ENCODE peak calls at places on chromosomes 1 and 21, in nine cellular contexts. O is heart right ventricle; V is naive thymus-derived CD4-positive, alpha-beta T cell; J is mucosa of descending colon; L is CD8-positive, alpha-beta memory T cell; I is astrocyte of the spinal cord; W is IMR-90; T is Panc1; N is left lung. K is an unnamed sample.

GRCh38 chr1:151905070-151905442 is 4.3 kb downstream of the THEM4 start:
- DNase-seq in O (peak; percentile 18), V (peak; percentile 68), J (no peak), L (peak; percentile 32), I (no peak), W (no peak), T (no peak), N (no peak), K (peak; percentile 61)

GRCh38 chr1:205939690-205940330 is 3.4 kb downstream of the SLC26A9 start:
- DNase-seq in O (no peak), V (no peak), J (no peak), L (no peak), I (no peak), W (no peak), T (no peak), N (peak; percentile 59), K (no peak)

GRCh38 chr1:2382621-2383361 is 8.6 kb downstream of the MORN1 start:
- DNase-seq in O (peak; percentile 17), V (no peak), J (peak; percentile 64), L (no peak), I (peak; percentile 26), W (no peak), T (no peak), N (peak; percentile 30), K (no peak)

GRCh38 chr1:91622586-91622985 is 121.9 kb downstream of the CDC7 start:
- DNase-seq in O (peak; percentile 66), V (no peak), J (peak; percentile 33), L (no peak), I (peak; percentile 16), W (no peak), T (no peak), N (no peak), K (no peak)

GRCh38 chr1:184705271-184705670 is 49.4 kb downstream of the EDEM3 start:
- DNase-seq in O (no peak), V (no peak), J (no peak), L (no peak), I (no peak), W (no peak), T (no peak), N (no peak), K (no peak)

GRCh38 chr1:114088392-114089299 is 65.0 kb downstream of the SYT6 start:
- DNase-seq in O (no peak), V (no peak), J (no peak), L (no peak), I (no peak), W (no peak), T (no peak), N (no peak), K (no peak)

GRCh38 chr1:156616463-156616862 is 2.8 kb upstream of the HAPLN2 start:
- DNase-seq in O (no peak), V (no peak), J (no peak), L (no peak), I (peak; percentile 24), W (peak; percentile 45), T (no peak), N (no peak), K (no peak)

GRCh38 chr21:14259669-14260458 is 43.9 kb downstream of the RBM11 start:
- DNase-seq in O (no peak), V (peak; percentile 28), J (peak; percentile 42), L (no peak), I (peak; percentile 38), W (peak; percentile 56), T (peak; percentile 47), N (no peak), K (peak; percentile 6)

GRCh38 chr1:223853275-223853674 is 7.5 kb upstream of the TP53BP2 start:
- DNase-seq in O (no peak), V (no peak), J (no peak), L (no peak), I (no peak), W (peak; percentile 66), T (no peak), N (no peak), K (no peak)

GRCh38 chr1:208565761-208566440 is 321.7 kb upstream of the PLXNA2 start:
- DNase-seq in O (no peak), V (no peak), J (no peak), L (no peak), I (no peak), W (no peak), T (no peak), N (no peak), K (no peak)

GRCh38 chr1:25095635-25096200 is 136.6 kb downstream of the SYF2 start:
- DNase-seq in O (no peak), V (no peak), J (no peak), L (no peak), I (no peak), W (no peak), T (no peak), N (no peak), K (no peak)

GRCh38 chr1:118905671-118906070 is 82.5 kb downstream of the TBX15 start:
- DNase-seq in O (no peak), V (no peak), J (no peak), L (no peak), I (no peak), W (no peak), T (no peak), N (no peak), K (no peak)

GRCh38 chr1:156476501-156477298 is 23.9 kb downstream of the MEF2D start:
- DNase-seq in O (peak; percentile 44), V (no peak), J (no peak), L (no peak), I (peak; percentile 79), W (peak; percentile 93), T (no peak), N (no peak), K (no peak)

GRCh38 chr1:13813398-13814012 is 113.5 kb downstream of the PRDM2 start:
- DNase-seq in O (peak; percentile 49), V (peak; percentile 46), J (no peak), L (peak; percentile 45), I (no peak), W (no peak), T (no peak), N (no peak), K (peak; percentile 47)

GRCh38 chr21:31732891-31733520 is 1.1 kb upstream of the SCAF4 start:
- DNase-seq in O (no peak), V (peak; percentile 1), J (peak; percentile 44), L (peak; percentile 2), I (no peak), W (peak; percentile 35), T (no peak), N (no peak), K (no peak)

DNA sequence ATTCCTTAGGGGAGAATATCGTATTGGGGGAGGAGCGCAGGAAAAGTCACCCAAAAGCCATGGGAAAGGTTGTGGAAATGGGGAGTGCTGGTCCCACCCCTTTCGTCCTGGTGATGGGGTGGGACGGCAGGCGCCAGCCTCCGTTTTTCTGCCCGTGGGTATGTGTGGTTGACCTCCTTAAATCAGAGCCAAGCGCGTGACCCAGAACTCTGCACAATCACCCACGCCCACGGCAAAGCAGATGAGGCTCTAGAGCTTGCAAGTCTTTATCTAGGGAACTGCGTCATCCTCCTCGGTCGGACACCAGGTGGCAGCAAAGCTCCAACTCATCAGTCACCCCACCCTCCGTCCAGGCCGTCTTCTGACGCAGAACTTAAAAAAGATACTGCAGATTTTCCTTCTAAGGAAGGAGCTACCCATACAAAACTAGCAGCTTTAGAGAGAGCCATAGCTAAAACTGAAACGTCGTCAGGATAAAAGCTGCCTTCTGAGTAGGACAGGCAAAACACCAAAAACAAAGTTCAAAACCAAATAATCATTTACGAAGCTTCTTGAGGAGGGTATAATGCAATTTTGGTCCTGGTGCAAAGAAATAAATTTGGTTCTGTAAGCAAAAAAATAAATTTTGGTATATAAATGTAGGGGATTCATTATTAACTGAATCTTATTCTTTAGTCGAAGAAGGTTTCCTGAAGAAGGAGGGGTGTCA is 62.0 kb downstream of the TBX19 start:
- DNase-seq in O (peak; percentile 86), V (peak; percentile 89), J (peak; percentile 88), L (peak; percentile 81), I (peak; percentile 89), W (peak; percentile 91), T (peak; percentile 73), N (peak; percentile 90), K (peak; percentile 86)
- H3K4me3 ChIP-seq in O (no peak overlapping the region), V (peak overlapping the region; percentile 30), J (no peak overlapping the region), L (peak overlapping the region; percentile 23), I (no peak overlapping the region), W (no peak overlapping the region), T (no peak overlapping the region), N (no peak overlapping the region), K (no peak overlapping the region)

DNA sequence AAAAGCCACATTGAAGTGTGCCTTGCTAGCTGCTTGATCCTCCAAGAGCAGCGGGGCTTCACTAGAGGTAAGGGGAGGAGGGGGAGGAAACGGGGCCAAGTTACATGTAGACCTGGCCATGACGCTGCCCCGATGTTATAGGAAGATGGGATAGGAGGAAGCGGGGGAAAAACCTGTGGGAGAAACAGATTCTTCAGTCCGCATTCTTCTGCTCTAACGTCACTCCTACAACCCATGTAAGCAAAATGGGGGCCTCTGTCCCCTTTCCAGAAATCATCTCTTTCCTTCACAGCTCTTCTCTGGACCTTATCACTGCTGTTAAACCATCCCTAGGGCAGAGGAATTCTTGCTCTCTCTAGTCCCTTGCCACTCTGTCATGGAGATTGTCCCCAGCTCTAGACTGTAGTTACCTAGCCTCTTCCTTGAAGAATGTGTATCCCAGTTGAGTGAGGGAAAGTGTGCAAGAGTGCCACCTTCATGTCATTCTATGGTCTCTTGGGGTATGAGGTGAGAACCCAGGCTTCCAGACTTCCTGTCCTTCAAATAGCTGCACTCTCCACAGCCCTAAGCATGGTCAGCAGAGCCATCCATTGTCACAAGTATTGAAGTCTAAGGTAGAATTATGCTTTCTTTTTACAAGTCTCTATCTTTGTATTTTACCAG is 11.4 kb downstream of the PLEKHO1 start:
- DNase-seq in O (no peak), V (no peak), J (no peak), L (no peak), I (no peak), W (peak; percentile 54), T (no peak), N (no peak), K (no peak)
- H3K4me3 ChIP-seq in O (no peak overlapping the region), V (no peak overlapping the region), J (no peak overlapping the region), L (no peak overlapping the region), I (no peak overlapping the region), W (no peak overlapping the region), T (no peak overlapping the region), N (peak overlapping the region; percentile 13), K (no peak overlapping the region)

DNA sequence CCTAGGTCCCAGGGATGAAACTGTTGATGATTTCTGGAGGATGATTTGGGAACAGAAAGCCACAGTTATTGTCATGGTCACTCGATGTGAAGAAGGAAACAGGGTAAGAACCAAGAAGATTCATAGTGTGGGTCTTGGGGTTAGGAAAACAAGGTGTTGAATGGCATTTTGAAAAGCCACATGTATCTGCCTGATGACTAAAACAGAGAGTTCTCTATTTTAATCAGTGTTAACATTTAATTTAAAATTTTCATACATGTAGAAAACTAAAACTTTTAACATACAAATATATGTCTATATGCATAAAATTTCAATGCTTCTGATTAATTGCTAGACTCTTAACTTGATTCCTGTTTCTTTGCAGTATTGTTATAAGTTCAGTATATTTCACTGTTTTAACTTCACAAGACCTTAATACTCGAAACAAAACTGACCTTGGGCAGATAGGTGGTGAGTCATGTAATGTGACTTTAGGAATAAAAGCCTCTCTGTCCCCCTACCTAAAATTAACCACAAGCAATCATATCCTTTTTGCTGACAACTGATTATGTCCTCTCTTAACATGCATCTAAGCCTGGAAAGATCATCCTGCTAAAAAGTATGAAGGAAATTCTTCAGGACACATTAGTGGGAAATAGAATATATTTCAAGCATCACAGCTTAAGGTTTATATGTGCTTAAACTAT is 95.6 kb downstream of the PTPRC start:
- DNase-seq in O (no peak), V (no peak), J (no peak), L (no peak), I (peak; percentile 17), W (no peak), T (no peak), N (no peak), K (no peak)
- H3K4me3 ChIP-seq in O (no peak overlapping the region), V (no peak overlapping the region), J (no peak overlapping the region), L (no peak overlapping the region), I (no peak overlapping the region), W (no peak overlapping the region), T (no peak overlapping the region), N (no peak overlapping the region), K (no peak overlapping the region)

GRCh38 chr1:31371560-31371959 is 1.3 kb downstream of the FABP3 start:
- DNase-seq in O (no peak), V (no peak), J (peak; percentile 70), L (no peak), I (no peak), W (no peak), T (no peak), N (no peak), K (no peak)
- H3K4me3 ChIP-seq in O (peak overlapping the region; percentile 56), V (no peak overlapping the region), J (no peak overlapping the region), L (no peak overlapping the region), I (no peak overlapping the region), W (no peak overlapping the region), T (no peak overlapping the region), N (no peak overlapping the region), K (no peak overlapping the region)

K was measured in CD4-positive, alpha-beta memory T cell.